ENCODE peak calls at places on chromosomes 11 and 22, in five cellular contexts. H is mesendoderm, I is H9, O is H1, P is IMR-90. M is an unnamed sample.

GRCh38 chr22:22463855-22464540 is 44.5 kb downstream of the ZNF280B start:
- DNase-seq in H (peak; percentile 70), I (peak; percentile 59), O (peak; percentile 79), P (peak; percentile 57), M (peak; percentile 82)

GRCh38 chr11:13939952-13940610 is 22.4 kb upstream of the SPON1 start:
- DNase-seq in H (peak; percentile 90), I (no peak), O (no peak), P (no peak), M (no peak)

GRCh38 chr11:30008946-30009525 is 7.8 kb downstream of the KCNA4 start:
- DNase-seq in H (no peak), I (no peak), O (no peak), P (no peak), M (no peak)

GRCh38 chr22:43642319-43642718 is 169.8 kb downstream of the EFCAB6 start:
- DNase-seq in H (no peak), I (no peak), O (no peak), P (no peak), M (no peak)

GRCh38 chr11:68146704-68147474 is 25.7 kb upstream of the CHKA start:
- DNase-seq in H (no peak), I (no peak), O (no peak), P (peak; percentile 50), M (no peak)

GRCh38 chr22:47806894-47807293 is 1044.4 kb downstream of the TBC1D22A start:
- DNase-seq in H (no peak), I (no peak), O (no peak), P (no peak), M (no peak)

GRCh38 chr11:106233191-106233590 is 155.7 kb downstream of the AASDHPPT start:
- DNase-seq in H (no peak), I (no peak), O (no peak), P (no peak), M (no peak)

GRCh38 chr11:82636620-82637019 is 97.0 kb downstream of the FAM181B start:
- DNase-seq in H (no peak), I (no peak), O (no peak), P (no peak), M (no peak)

GRCh38 chr11:10522921-10523320 is 18.1 kb downstream of the RNF141 start:
- DNase-seq in H (no peak), I (no peak), O (no peak), P (no peak), M (no peak)

GRCh38 chr11:118224512-118225180 is at the start of gene JAML:
- DNase-seq in H (no peak), I (no peak), O (no peak), P (no peak), M (no peak)

GRCh38 chr11:113896156-113896879 is 8.3 kb upstream of the HTR3B start:
- DNase-seq in H (peak; percentile 56), I (peak; percentile 42), O (peak; percentile 56), P (peak; percentile 22), M (no peak)

GRCh38 chr11:120293038-120293800 is 31.9 kb upstream of the TLCD5 start:
- DNase-seq in H (no peak), I (no peak), O (no peak), P (no peak), M (no peak)

GRCh38 chr22:37558815-37559214 is 1.5 kb upstream of the CDC42EP1 start:
- DNase-seq in H (no peak), I (peak; percentile 27), O (no peak), P (no peak), M (no peak)

GRCh38 chr22:37560682-37561208 is 465 bp downstream of the CDC42EP1 start:
- DNase-seq in H (peak; percentile 68), I (peak; percentile 34), O (no peak), P (peak; percentile 53), M (no peak)

GRCh38 chr22:37559901-37560681 is at the start of gene CDC42EP1:
- DNase-seq in H (peak; percentile 84), I (peak; percentile 47), O (peak; percentile 78), P (peak; percentile 36), M (no peak)

GRCh38 chr22:37561209-37562048 is 1.1 kb downstream of the CDC42EP1 start:
- DNase-seq in H (peak; percentile 92), I (peak; percentile 89), O (peak; percentile 99), P (peak; percentile 86), M (peak; percentile 79)

GRCh38 chr22:37559521-37559900 is 769 bp upstream of the CDC42EP1 start:
- DNase-seq in H (peak; percentile 54), I (peak; percentile 36), O (no peak), P (no peak), M (no peak)
- H3K18ac ChIP-seq in H (peak overlapping the region; percentile 99), I (no peak overlapping the region), O (no peak overlapping the region), P (peak overlapping the region; percentile 83), M (peak overlapping the region; percentile 95)

GRCh38 chr11:67032830-67033555 is 10.1 kb downstream of the SYT12 start:
- DNase-seq in H (no peak), I (no peak), O (no peak), P (peak; percentile 94), M (no peak)
- H3K27ac ChIP-seq in H (no peak overlapping the region), I (no peak overlapping the region), O (no peak overlapping the region), P (peak overlapping the region; percentile 62), M (no peak overlapping the region)

GRCh38 chr22:36988075-36988474 is 31.2 kb downstream of the TST start:
- DNase-seq in H (no peak), I (no peak), O (no peak), P (no peak), M (no peak)
- H3K27me3 ChIP-seq in H (no peaks in the 10 kb centered on the region), I (no peaks in the 10 kb centered on the region), O (no peaks in the 10 kb centered on the region), P (peaks cover 10% of the 10 kb centered on the region), M (peaks cover 7% of the 10 kb centered on the region)

DNA sequence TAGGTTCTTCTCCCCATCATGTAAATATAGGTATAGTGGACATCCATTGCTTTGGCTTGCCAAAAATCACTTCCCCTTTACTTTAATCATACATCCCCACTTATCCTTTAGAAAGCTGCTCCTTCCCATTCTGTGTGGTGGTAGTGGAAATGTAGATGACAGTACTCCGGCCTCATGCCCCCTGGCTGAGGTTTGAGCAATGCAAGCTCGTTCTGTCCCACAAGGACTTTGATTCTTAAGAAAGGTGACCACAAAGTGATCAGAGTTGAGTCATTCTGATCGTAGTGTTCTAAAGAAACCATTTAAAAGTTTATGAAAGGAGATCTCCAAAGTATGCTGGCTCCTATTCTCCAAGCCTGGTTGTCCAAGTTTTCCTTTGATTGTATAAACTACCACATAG is 10.9 kb downstream of the TUG1 start:
- DNase-seq in H (peak; percentile 30), I (no peak), O (no peak), P (no peak), M (no peak)
- H3K18ac ChIP-seq in H (no peak overlapping the region), I (no peak overlapping the region), O (no peak overlapping the region), P (no peak overlapping the region), M (no peak overlapping the region)

DNA sequence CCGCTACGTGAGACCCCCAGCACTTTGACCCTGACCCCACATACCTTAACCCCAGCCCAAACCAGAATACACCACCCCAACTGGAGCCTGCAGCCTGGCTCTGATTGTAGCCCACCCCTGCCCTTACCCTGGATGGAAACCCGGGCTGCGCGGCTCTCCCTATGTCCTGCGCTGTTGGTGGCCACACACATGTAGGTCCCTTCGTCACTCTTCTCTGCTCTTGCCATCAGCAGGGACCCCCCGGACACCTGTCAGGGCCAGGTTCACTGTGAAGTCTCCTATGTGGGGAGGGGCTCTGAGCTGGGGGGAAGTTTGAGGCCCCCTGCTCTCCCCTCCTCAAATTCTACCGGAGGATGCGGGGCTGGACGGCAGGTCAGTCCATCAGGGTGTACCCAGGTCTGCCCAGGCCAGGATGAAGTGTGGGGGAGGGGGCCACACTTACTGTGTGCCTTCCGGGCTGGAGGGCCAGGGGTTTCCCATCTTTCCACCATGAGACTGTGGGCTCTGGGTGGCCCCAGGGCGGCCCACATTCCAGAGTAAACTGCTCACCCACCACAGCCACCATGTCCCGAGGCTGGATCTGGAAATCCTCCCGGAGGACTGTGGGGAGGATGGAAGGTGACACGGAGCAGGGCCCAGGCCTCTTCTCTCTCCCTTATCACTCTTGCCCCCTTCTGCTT is 1.5 kb downstream of the ROBO4 start:
- DNase-seq in H (no peak), I (no peak), O (peak; percentile 37), P (no peak), M (no peak)
- H3K27ac ChIP-seq in H (no peak overlapping the region), I (no peak overlapping the region), O (no peak overlapping the region), P (no peak overlapping the region), M (no peak overlapping the region)

DNA sequence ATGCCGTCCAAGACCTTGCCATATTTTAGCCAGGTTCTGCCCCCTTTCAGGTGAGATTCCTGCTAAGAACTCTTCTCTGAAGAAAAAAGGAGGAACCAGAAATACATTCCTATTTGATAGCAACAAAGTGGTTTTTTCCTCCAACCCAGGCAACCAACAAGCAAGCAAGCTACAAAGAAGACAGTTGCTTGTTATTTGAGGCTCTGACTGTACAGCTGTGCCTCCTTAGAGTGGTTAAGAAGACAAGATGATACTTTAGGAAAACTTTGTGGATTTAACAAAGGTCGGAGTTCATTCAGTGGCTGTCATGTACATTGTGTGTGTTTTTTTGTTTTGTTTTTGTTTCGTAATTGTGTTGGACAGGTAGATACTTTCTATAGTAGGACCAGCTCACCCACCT is 21.7 kb downstream of the TEAD1 start:
- DNase-seq in H (no peak), I (no peak), O (no peak), P (no peak), M (no peak)
- H3K27me3 ChIP-seq in H (no peaks in the 10 kb centered on the region), I (no peaks in the 10 kb centered on the region), O (no peaks in the 10 kb centered on the region), P (no peaks in the 10 kb centered on the region), M (no peaks in the 10 kb centered on the region)

M was measured in neuronal stem cell.